ENCODE peak calls at places on chromosomes 1 and 21, in ten cellular contexts. One of them, this sample, is unnamed.

GRCh38 chr21:26845066-26845749 is at the start of gene ADAMTS1:
- DNase-seq in NB4: no peak
- DNase-seq in A549: no peak
- DNase-seq in heart left ventricle: peak
- DNase-seq in astrocyte of the spinal cord: peak
- DNase-seq in CD4-positive, alpha-beta T cell: no peak
- DNase-seq in cardiac fibroblast: peak
- DNase-seq in OCI-LY7: no peak
- DNase-seq in lung: peak
- DNase-seq in mucosa of descending colon: peak
- DNase-seq in this sample: peak

GRCh38 chr1:167715653-167716302 is 6.0 kb upstream of the MPZL1 start:
- DNase-seq in NB4: no peak
- DNase-seq in A549: no peak
- DNase-seq in heart left ventricle: no peak
- DNase-seq in astrocyte of the spinal cord: peak
- DNase-seq in CD4-positive, alpha-beta T cell: no peak
- DNase-seq in cardiac fibroblast: no peak
- DNase-seq in OCI-LY7: no peak
- DNase-seq in lung: no peak
- DNase-seq in mucosa of descending colon: no peak
- DNase-seq in this sample: no peak

GRCh38 chr1:182293119-182293589 is 98.4 kb downstream of the GLUL start:
- DNase-seq in NB4: no peak
- DNase-seq in A549: no peak
- DNase-seq in heart left ventricle: no peak
- DNase-seq in astrocyte of the spinal cord: no peak
- DNase-seq in CD4-positive, alpha-beta T cell: no peak
- DNase-seq in cardiac fibroblast: no peak
- DNase-seq in OCI-LY7: no peak
- DNase-seq in lung: no peak
- DNase-seq in mucosa of descending colon: no peak
- DNase-seq in this sample: no peak

GRCh38 chr1:87953732-87954344 is 625.2 kb downstream of the LMO4 start:
- DNase-seq in NB4: peak
- DNase-seq in A549: peak
- DNase-seq in heart left ventricle: no peak
- DNase-seq in astrocyte of the spinal cord: peak
- DNase-seq in CD4-positive, alpha-beta T cell: peak
- DNase-seq in cardiac fibroblast: peak
- DNase-seq in OCI-LY7: peak
- DNase-seq in lung: peak
- DNase-seq in mucosa of descending colon: no peak
- DNase-seq in this sample: peak

GRCh38 chr1:204288061-204288588 is 71.6 kb downstream of the PLEKHA6 start:
- DNase-seq in NB4: no peak
- DNase-seq in A549: peak
- DNase-seq in heart left ventricle: peak
- DNase-seq in astrocyte of the spinal cord: no peak
- DNase-seq in CD4-positive, alpha-beta T cell: no peak
- DNase-seq in cardiac fibroblast: peak
- DNase-seq in OCI-LY7: no peak
- DNase-seq in lung: peak
- DNase-seq in mucosa of descending colon: peak
- DNase-seq in this sample: no peak

GRCh38 chr1:83931658-83932253 is 67.2 kb downstream of the TTLL7 start:
- DNase-seq in NB4: peak
- DNase-seq in A549: peak
- DNase-seq in heart left ventricle: no peak
- DNase-seq in astrocyte of the spinal cord: peak
- DNase-seq in CD4-positive, alpha-beta T cell: no peak
- DNase-seq in cardiac fibroblast: peak
- DNase-seq in OCI-LY7: peak
- DNase-seq in lung: no peak
- DNase-seq in mucosa of descending colon: no peak
- DNase-seq in this sample: peak

GRCh38 chr1:216210081-216210480 is 213.2 kb downstream of the USH2A start:
- DNase-seq in NB4: no peak
- DNase-seq in A549: no peak
- DNase-seq in heart left ventricle: no peak
- DNase-seq in astrocyte of the spinal cord: no peak
- DNase-seq in CD4-positive, alpha-beta T cell: no peak
- DNase-seq in cardiac fibroblast: no peak
- DNase-seq in OCI-LY7: no peak
- DNase-seq in lung: no peak
- DNase-seq in mucosa of descending colon: no peak
- DNase-seq in this sample: no peak

GRCh38 chr1:30106125-30106524 is 617.3 kb downstream of the MATN1 start:
- DNase-seq in NB4: peak
- DNase-seq in A549: peak
- DNase-seq in heart left ventricle: no peak
- DNase-seq in astrocyte of the spinal cord: peak
- DNase-seq in CD4-positive, alpha-beta T cell: no peak
- DNase-seq in cardiac fibroblast: peak
- DNase-seq in OCI-LY7: peak
- DNase-seq in lung: no peak
- DNase-seq in mucosa of descending colon: no peak
- DNase-seq in this sample: no peak

GRCh38 chr1:207343675-207344074 is 22.2 kb downstream of the CD55 start:
- DNase-seq in NB4: no peak
- DNase-seq in A549: no peak
- DNase-seq in heart left ventricle: no peak
- DNase-seq in astrocyte of the spinal cord: no peak
- DNase-seq in CD4-positive, alpha-beta T cell: no peak
- DNase-seq in cardiac fibroblast: no peak
- DNase-seq in OCI-LY7: no peak
- DNase-seq in lung: no peak
- DNase-seq in mucosa of descending colon: no peak
- DNase-seq in this sample: no peak

GRCh38 chr1:110509655-110510054 is 9.3 kb downstream of the KCNA10 start:
- DNase-seq in NB4: no peak
- DNase-seq in A549: no peak
- DNase-seq in heart left ventricle: no peak
- DNase-seq in astrocyte of the spinal cord: no peak
- DNase-seq in CD4-positive, alpha-beta T cell: no peak
- DNase-seq in cardiac fibroblast: no peak
- DNase-seq in OCI-LY7: no peak
- DNase-seq in lung: no peak
- DNase-seq in mucosa of descending colon: no peak
- DNase-seq in this sample: no peak

GRCh38 chr1:9197186-9198099 is 37.1 kb upstream of the H6PD start:
- DNase-seq in NB4: peak
- DNase-seq in A549: no peak
- DNase-seq in heart left ventricle: no peak
- DNase-seq in astrocyte of the spinal cord: no peak
- DNase-seq in CD4-positive, alpha-beta T cell: no peak
- DNase-seq in cardiac fibroblast: no peak
- DNase-seq in OCI-LY7: no peak
- DNase-seq in lung: no peak
- DNase-seq in mucosa of descending colon: no peak
- DNase-seq in this sample: no peak

GRCh38 chr1:8533907-8534306 is 216.0 kb downstream of the SLC45A1 start:
- DNase-seq in NB4: no peak
- DNase-seq in A549: no peak
- DNase-seq in heart left ventricle: no peak
- DNase-seq in astrocyte of the spinal cord: no peak
- DNase-seq in CD4-positive, alpha-beta T cell: no peak
- DNase-seq in cardiac fibroblast: no peak
- DNase-seq in OCI-LY7: peak
- DNase-seq in lung: no peak
- DNase-seq in mucosa of descending colon: no peak
- DNase-seq in this sample: no peak

GRCh38 chr1:6348511-6349191 is 44.9 kb downstream of the ACOT7 start:
- DNase-seq in NB4: peak
- DNase-seq in A549: no peak
- DNase-seq in heart left ventricle: no peak
- DNase-seq in astrocyte of the spinal cord: peak
- DNase-seq in CD4-positive, alpha-beta T cell: peak
- DNase-seq in cardiac fibroblast: peak
- DNase-seq in OCI-LY7: no peak
- DNase-seq in lung: no peak
- DNase-seq in mucosa of descending colon: peak
- DNase-seq in this sample: no peak

GRCh38 chr21:46000731-46001641 is 19.4 kb downstream of the COL6A1 start:
- DNase-seq in NB4: no peak
- DNase-seq in A549: no peak
- DNase-seq in heart left ventricle: peak
- DNase-seq in astrocyte of the spinal cord: no peak
- DNase-seq in CD4-positive, alpha-beta T cell: no peak
- DNase-seq in cardiac fibroblast: no peak
- DNase-seq in OCI-LY7: no peak
- DNase-seq in lung: no peak
- DNase-seq in mucosa of descending colon: peak
- DNase-seq in this sample: no peak

GRCh38 chr1:48532976-48533375 is 61.0 kb upstream of the SPATA6 start:
- DNase-seq in NB4: peak
- DNase-seq in A549: no peak
- DNase-seq in heart left ventricle: no peak
- DNase-seq in astrocyte of the spinal cord: no peak
- DNase-seq in CD4-positive, alpha-beta T cell: no peak
- DNase-seq in cardiac fibroblast: no peak
- DNase-seq in OCI-LY7: no peak
- DNase-seq in lung: no peak
- DNase-seq in mucosa of descending colon: no peak
- DNase-seq in this sample: no peak

GRCh38 chr1:7264101-7264500 is 478.8 kb downstream of the CAMTA1 start:
- DNase-seq in NB4: no peak
- DNase-seq in A549: no peak
- DNase-seq in heart left ventricle: no peak
- DNase-seq in astrocyte of the spinal cord: no peak
- DNase-seq in CD4-positive, alpha-beta T cell: no peak
- DNase-seq in cardiac fibroblast: no peak
- DNase-seq in OCI-LY7: no peak
- DNase-seq in lung: no peak
- DNase-seq in mucosa of descending colon: no peak
- DNase-seq in this sample: no peak

GRCh38 chr1:153238536-153238935 is 21.0 kb upstream of the LORICRIN start:
- DNase-seq in NB4: no peak
- DNase-seq in A549: no peak
- DNase-seq in heart left ventricle: no peak
- DNase-seq in astrocyte of the spinal cord: no peak
- DNase-seq in CD4-positive, alpha-beta T cell: no peak
- DNase-seq in cardiac fibroblast: no peak
- DNase-seq in OCI-LY7: no peak
- DNase-seq in lung: no peak
- DNase-seq in mucosa of descending colon: no peak
- DNase-seq in this sample: no peak
- TF ChIP-seq CTCF in NB4: no peak
- TF ChIP-seq CTCF in A549: no peak
- TF ChIP-seq CTCF in heart left ventricle: no peak
- TF ChIP-seq CTCF in astrocyte of the spinal cord: no peak
- TF ChIP-seq CTCF in CD4-positive, alpha-beta T cell: no peak
- TF ChIP-seq CTCF in cardiac fibroblast: no peak
- TF ChIP-seq CTCF in OCI-LY7: no peak
- TF ChIP-seq CTCF in lung: no peak
- TF ChIP-seq CTCF in mucosa of descending colon: no peak
- TF ChIP-seq CTCF in this sample: no peak

DNA sequence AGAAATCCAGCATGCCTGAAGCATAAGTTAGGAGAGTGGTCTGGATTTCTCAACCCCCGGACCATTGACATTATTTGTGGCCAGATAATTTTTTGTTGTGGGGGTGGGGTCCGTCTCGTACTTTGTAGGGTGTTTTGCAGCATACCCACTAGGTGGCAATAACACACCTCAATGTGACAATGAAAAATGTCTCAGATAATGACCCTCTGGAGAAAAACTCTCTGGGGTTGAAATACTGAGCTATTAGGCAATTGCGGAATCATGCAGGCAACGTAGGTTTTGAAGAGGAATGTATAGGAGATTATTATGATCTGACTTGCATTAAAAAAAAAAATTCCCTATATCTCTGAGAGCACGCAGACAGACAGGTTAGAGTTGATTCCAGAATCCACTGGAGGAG is 25.3 kb upstream of the RRP15 start:
- DNase-seq in NB4: peak
- DNase-seq in A549: peak
- DNase-seq in heart left ventricle: no peak
- DNase-seq in astrocyte of the spinal cord: no peak
- DNase-seq in CD4-positive, alpha-beta T cell: no peak
- DNase-seq in cardiac fibroblast: no peak
- DNase-seq in OCI-LY7: peak
- DNase-seq in lung: no peak
- DNase-seq in mucosa of descending colon: no peak
- DNase-seq in this sample: no peak
- TF ChIP-seq CTCF in NB4: peak
- TF ChIP-seq CTCF in A549: peak
- TF ChIP-seq CTCF in heart left ventricle: no peak
- TF ChIP-seq CTCF in astrocyte of the spinal cord: no peak
- TF ChIP-seq CTCF in CD4-positive, alpha-beta T cell: peak
- TF ChIP-seq CTCF in cardiac fibroblast: peak
- TF ChIP-seq CTCF in OCI-LY7: peak
- TF ChIP-seq CTCF in lung: no peak
- TF ChIP-seq CTCF in mucosa of descending colon: no peak
- TF ChIP-seq CTCF in this sample: peak

DNA sequence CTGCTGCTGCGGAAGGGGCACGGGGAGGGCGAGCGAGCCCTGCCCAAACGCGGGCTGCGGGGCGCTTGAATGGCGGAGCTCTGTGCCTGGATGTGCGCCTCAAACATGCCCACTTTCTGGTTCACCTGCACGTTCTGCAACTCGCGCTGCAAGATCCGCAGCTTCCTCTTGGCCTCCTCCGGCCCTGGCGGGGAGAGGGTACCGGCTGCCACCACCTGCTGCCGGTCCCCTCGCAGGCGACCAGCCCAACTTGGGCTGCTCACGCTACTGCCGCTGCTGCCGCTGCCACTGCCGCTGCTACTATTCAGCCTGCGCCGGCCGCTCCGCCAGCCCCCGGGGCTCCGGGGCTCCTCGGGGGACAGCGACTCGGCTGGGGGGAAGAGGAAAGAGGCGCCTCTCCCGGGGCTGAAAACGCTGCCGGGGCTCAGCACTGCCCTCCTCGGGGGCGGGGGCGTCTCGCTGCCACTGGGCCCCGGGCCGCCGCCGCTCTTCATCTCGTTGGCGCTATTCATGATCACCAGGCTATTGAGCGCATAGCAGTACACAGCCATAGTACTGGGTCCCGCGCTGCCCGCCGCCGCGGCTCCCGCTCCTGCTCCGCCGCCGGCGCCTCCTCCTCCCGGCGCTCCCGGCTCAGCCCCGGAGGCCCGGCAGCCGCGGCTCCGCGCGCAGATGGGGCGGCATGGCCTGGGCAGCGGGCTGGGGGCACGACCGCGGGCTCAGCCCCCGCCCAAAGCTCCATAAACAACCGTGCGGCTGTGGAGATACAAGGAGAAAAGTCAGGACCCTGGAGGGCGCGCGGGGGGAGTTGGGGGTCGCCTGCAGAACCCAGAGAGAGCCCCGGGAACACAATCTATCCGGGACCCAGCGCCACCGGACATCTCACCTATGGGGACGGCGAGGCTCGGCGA is 1.9 kb downstream of the ITPKB start:
- DNase-seq in NB4: peak
- DNase-seq in A549: no peak
- DNase-seq in heart left ventricle: peak
- DNase-seq in astrocyte of the spinal cord: peak
- DNase-seq in CD4-positive, alpha-beta T cell: peak
- DNase-seq in cardiac fibroblast: peak
- DNase-seq in OCI-LY7: peak
- DNase-seq in lung: peak
- DNase-seq in mucosa of descending colon: peak
- DNase-seq in this sample: peak
- TF ChIP-seq CTCF in NB4: no peak
- TF ChIP-seq CTCF in A549: no peak
- TF ChIP-seq CTCF in heart left ventricle: no peak
- TF ChIP-seq CTCF in astrocyte of the spinal cord: no peak
- TF ChIP-seq CTCF in CD4-positive, alpha-beta T cell: no peak
- TF ChIP-seq CTCF in cardiac fibroblast: no peak
- TF ChIP-seq CTCF in OCI-LY7: peak
- TF ChIP-seq CTCF in lung: no peak
- TF ChIP-seq CTCF in mucosa of descending colon: no peak
- TF ChIP-seq CTCF in this sample: no peak

GRCh38 chr1:15958788-15959187 is 17.1 kb downstream of the ZBTB17 start:
- DNase-seq in NB4: no peak
- DNase-seq in A549: no peak
- DNase-seq in heart left ventricle: no peak
- DNase-seq in astrocyte of the spinal cord: no peak
- DNase-seq in CD4-positive, alpha-beta T cell: no peak
- DNase-seq in cardiac fibroblast: peak
- DNase-seq in OCI-LY7: no peak
- DNase-seq in lung: no peak
- DNase-seq in mucosa of descending colon: no peak
- DNase-seq in this sample: no peak
- TF ChIP-seq CTCF in NB4: no peak
- TF ChIP-seq CTCF in A549: no peak
- TF ChIP-seq CTCF in heart left ventricle: no peak
- TF ChIP-seq CTCF in astrocyte of the spinal cord: no peak
- TF ChIP-seq CTCF in CD4-positive, alpha-beta T cell: no peak
- TF ChIP-seq CTCF in cardiac fibroblast: no peak
- TF ChIP-seq CTCF in OCI-LY7: no peak
- TF ChIP-seq CTCF in lung: no peak
- TF ChIP-seq CTCF in mucosa of descending colon: no peak
- TF ChIP-seq CTCF in this sample: no peak

This sample was measured in GM13976.